ENCODE peak calls at places on chromosomes 4 and X, in six cellular contexts. One of them, this sample, is unnamed.

GRCh38 chrX:150842198-150842553 is 56.3 kb downstream of the CD99L2 start:
- DNase-seq in MV-4-11: no peak
- DNase-seq in stimulated activated CD4-positive, alpha-beta T cell treated with anti-CD3 and anti-CD28 coated beads, Interleukin-1b, Interleukin-23, amount 100 ng/mL, for 24 hours: no peak
- DNase-seq in GM13976: no peak
- DNase-seq in tibial nerve: no peak
- DNase-seq in transverse colon: peak
- DNase-seq in this sample: no peak

GRCh38 chr4:139815646-139816601 is 150.3 kb downstream of the MGST2 start:
- DNase-seq in MV-4-11: peak
- DNase-seq in GM13976: no peak
- DNase-seq in tibial nerve: peak
- DNase-seq in stimulated activated CD4-positive, alpha-beta T cell treated with anti-CD3 and anti-CD28 coated beads, Interleukin-1b, Interleukin-23, amount 100 ng/mL, for 24 hours: no peak
- DNase-seq in transverse colon: peak
- DNase-seq in this sample: no peak

GRCh38 chr4:75727073-75727472 is 2.7 kb downstream of the USO1 start:
- DNase-seq in GM13976: no peak
- DNase-seq in stimulated activated CD4-positive, alpha-beta T cell treated with anti-CD3 and anti-CD28 coated beads, Interleukin-1b, Interleukin-23, amount 100 ng/mL, for 24 hours: no peak
- DNase-seq in transverse colon: no peak
- DNase-seq in MV-4-11: no peak
- DNase-seq in tibial nerve: no peak
- DNase-seq in this sample: no peak

GRCh38 chr4:122960298-122960985 is 38.0 kb upstream of the NUDT6 start:
- DNase-seq in GM13976: no peak
- DNase-seq in transverse colon: no peak
- DNase-seq in stimulated activated CD4-positive, alpha-beta T cell treated with anti-CD3 and anti-CD28 coated beads, Interleukin-1b, Interleukin-23, amount 100 ng/mL, for 24 hours: no peak
- DNase-seq in MV-4-11: no peak
- DNase-seq in tibial nerve: no peak
- DNase-seq in this sample: no peak

GRCh38 chrX:102723456-102723855 is 2.9 kb downstream of the GPRASP3 start:
- DNase-seq in MV-4-11: no peak
- DNase-seq in tibial nerve: no peak
- DNase-seq in stimulated activated CD4-positive, alpha-beta T cell treated with anti-CD3 and anti-CD28 coated beads, Interleukin-1b, Interleukin-23, amount 100 ng/mL, for 24 hours: no peak
- DNase-seq in transverse colon: no peak
- DNase-seq in GM13976: no peak
- DNase-seq in this sample: no peak

GRCh38 chr4:8721621-8722020 is 129.1 kb downstream of the CPZ start:
- DNase-seq in MV-4-11: no peak
- DNase-seq in GM13976: no peak
- DNase-seq in tibial nerve: no peak
- DNase-seq in transverse colon: no peak
- DNase-seq in stimulated activated CD4-positive, alpha-beta T cell treated with anti-CD3 and anti-CD28 coated beads, Interleukin-1b, Interleukin-23, amount 100 ng/mL, for 24 hours: no peak
- DNase-seq in this sample: no peak

GRCh38 chrX:57156397-57157049 is 19.3 kb upstream of the SPIN2A start:
- DNase-seq in MV-4-11: no peak
- DNase-seq in stimulated activated CD4-positive, alpha-beta T cell treated with anti-CD3 and anti-CD28 coated beads, Interleukin-1b, Interleukin-23, amount 100 ng/mL, for 24 hours: no peak
- DNase-seq in GM13976: no peak
- DNase-seq in tibial nerve: no peak
- DNase-seq in transverse colon: peak
- DNase-seq in this sample: no peak

GRCh38 chr4:86816463-86817107 is 32.6 kb downstream of the SLC10A6 start:
- DNase-seq in transverse colon: no peak
- DNase-seq in GM13976: no peak
- DNase-seq in MV-4-11: no peak
- DNase-seq in tibial nerve: peak
- DNase-seq in stimulated activated CD4-positive, alpha-beta T cell treated with anti-CD3 and anti-CD28 coated beads, Interleukin-1b, Interleukin-23, amount 100 ng/mL, for 24 hours: no peak
- DNase-seq in this sample: no peak

GRCh38 chrX:21840199-21840557 is 761 bp downstream of the MBTPS2 start:
- DNase-seq in tibial nerve: no peak
- DNase-seq in GM13976: no peak
- DNase-seq in transverse colon: no peak
- DNase-seq in MV-4-11: no peak
- DNase-seq in stimulated activated CD4-positive, alpha-beta T cell treated with anti-CD3 and anti-CD28 coated beads, Interleukin-1b, Interleukin-23, amount 100 ng/mL, for 24 hours: peak
- DNase-seq in this sample: no peak

GRCh38 chr4:10656988-10657387 is 27.6 kb downstream of the CLNK start:
- DNase-seq in stimulated activated CD4-positive, alpha-beta T cell treated with anti-CD3 and anti-CD28 coated beads, Interleukin-1b, Interleukin-23, amount 100 ng/mL, for 24 hours: no peak
- DNase-seq in GM13976: no peak
- DNase-seq in tibial nerve: no peak
- DNase-seq in transverse colon: no peak
- DNase-seq in MV-4-11: no peak
- DNase-seq in this sample: no peak

GRCh38 chrX:63784346-63784901 is 590 bp downstream of the ARHGEF9 start:
- DNase-seq in transverse colon: peak
- DNase-seq in stimulated activated CD4-positive, alpha-beta T cell treated with anti-CD3 and anti-CD28 coated beads, Interleukin-1b, Interleukin-23, amount 100 ng/mL, for 24 hours: no peak
- DNase-seq in GM13976: peak
- DNase-seq in tibial nerve: no peak
- DNase-seq in MV-4-11: no peak
- DNase-seq in this sample: no peak

GRCh38 chr4:52266537-52267137 is 215.5 kb downstream of the SPATA18 start:
- DNase-seq in tibial nerve: no peak
- DNase-seq in MV-4-11: no peak
- DNase-seq in stimulated activated CD4-positive, alpha-beta T cell treated with anti-CD3 and anti-CD28 coated beads, Interleukin-1b, Interleukin-23, amount 100 ng/mL, for 24 hours: no peak
- DNase-seq in transverse colon: no peak
- DNase-seq in GM13976: no peak
- DNase-seq in this sample: no peak

GRCh38 chr4:921830-922331 is 10.2 kb downstream of the GAK start:
- DNase-seq in tibial nerve: no peak
- DNase-seq in transverse colon: peak
- DNase-seq in MV-4-11: no peak
- DNase-seq in stimulated activated CD4-positive, alpha-beta T cell treated with anti-CD3 and anti-CD28 coated beads, Interleukin-1b, Interleukin-23, amount 100 ng/mL, for 24 hours: no peak
- DNase-seq in GM13976: peak
- DNase-seq in this sample: peak

GRCh38 chr4:38177792-38178665 is 217.8 kb downstream of the PTTG2 start:
- DNase-seq in stimulated activated CD4-positive, alpha-beta T cell treated with anti-CD3 and anti-CD28 coated beads, Interleukin-1b, Interleukin-23, amount 100 ng/mL, for 24 hours: no peak
- DNase-seq in GM13976: no peak
- DNase-seq in tibial nerve: peak
- DNase-seq in MV-4-11: peak
- DNase-seq in transverse colon: peak
- DNase-seq in this sample: no peak

GRCh38 chr4:172202480-172203076 is 389.4 kb downstream of the GALNTL6 start:
- DNase-seq in tibial nerve: no peak
- DNase-seq in stimulated activated CD4-positive, alpha-beta T cell treated with anti-CD3 and anti-CD28 coated beads, Interleukin-1b, Interleukin-23, amount 100 ng/mL, for 24 hours: no peak
- DNase-seq in MV-4-11: peak
- DNase-seq in GM13976: peak
- DNase-seq in transverse colon: no peak
- DNase-seq in this sample: no peak

GRCh38 chr4:136699905-136700304 is 832.4 kb downstream of the PCDH18 start:
- DNase-seq in stimulated activated CD4-positive, alpha-beta T cell treated with anti-CD3 and anti-CD28 coated beads, Interleukin-1b, Interleukin-23, amount 100 ng/mL, for 24 hours: no peak
- DNase-seq in tibial nerve: no peak
- DNase-seq in GM13976: no peak
- DNase-seq in transverse colon: no peak
- DNase-seq in MV-4-11: no peak
- DNase-seq in this sample: no peak